ENCODE peak calls at places on chromosomes 1 and 21, in four cellular contexts. O is activated CD4-positive, alpha-beta T cell treated with anti-CD3 and anti-CD28 coated beads, Interleukin-2, amount 50 U/mL, for 48 hours; E is D341Med; N is mesothelial cell of epicardium. Z is an unnamed sample.

GRCh38 chr1:115811140-115811828 is 29.6 kb downstream of the NHLH2 start:
- DNase-seq in N (no peak), O (no peak), E (no peak), Z (peak)

GRCh38 chr1:235261243-235261642 is 66.7 kb downstream of the ARID4B start:
- DNase-seq in N (no peak), O (no peak), E (no peak), Z (no peak)

GRCh38 chr1:176801553-176802020 is 338.6 kb downstream of the PAPPA2 start:
- DNase-seq in O (no peak), E (peak), N (no peak), Z (peak)

GRCh38 chr1:5798151-5798730 is 194.0 kb downstream of the NPHP4 start:
- DNase-seq in N (no peak), O (no peak), E (no peak), Z (no peak)

GRCh38 chr1:32746130-32746529 is 43.6 kb upstream of the SYNC start:
- DNase-seq in O (no peak), E (no peak), N (no peak), Z (no peak)

GRCh38 chr1:204641936-204642335 is 43.6 kb downstream of the LRRN2 start:
- DNase-seq in N (no peak), E (no peak), O (no peak), Z (peak)

GRCh38 chr1:234538062-234538731 is 59.2 kb upstream of the TARBP1 start:
- DNase-seq in N (no peak), O (no peak), E (no peak), Z (no peak)

GRCh38 chr1:246987083-246987690 is 20.7 kb downstream of the ZNF695 start:
- DNase-seq in N (no peak), E (no peak), O (no peak), Z (no peak)

GRCh38 chr21:33684068-33684467 is 41.8 kb downstream of the ITSN1 start:
- DNase-seq in E (no peak), O (no peak), N (no peak), Z (no peak)

GRCh38 chr1:154769193-154769895 is 100.7 kb downstream of the KCNN3 start:
- DNase-seq in E (no peak), O (no peak), N (no peak), Z (no peak)

GRCh38 chr1:231808990-231809389 is 182.4 kb downstream of the DISC1 start:
- DNase-seq in N (no peak), E (no peak), O (no peak), Z (peak)

GRCh38 chr1:228048659-228049333 is 33.7 kb upstream of the ARF1 start:
- DNase-seq in N (no peak), O (no peak), E (no peak), Z (no peak)

GRCh38 chr1:220697326-220697725 is 7.2 kb downstream of the C1orf115 start:
- DNase-seq in N (no peak), E (no peak), O (no peak), Z (no peak)

GRCh38 chr1:234989479-234990327 is 138.9 kb downstream of the TOMM20 start:
- DNase-seq in E (peak), N (no peak), O (no peak), Z (no peak)

GRCh38 chr1:28078680-28079626 is 9.5 kb downstream of the EYA3 start:
- DNase-seq in E (no peak), O (no peak), N (no peak), Z (no peak)

GRCh38 chr21:26840206-26840605 is 5.0 kb downstream of the ADAMTS1 start:
- DNase-seq in E (no peak), O (no peak), N (no peak), Z (no peak)

GRCh38 chr1:32754282-32755097 is 51.9 kb upstream of the SYNC start:
- DNase-seq in N (peak), O (peak), E (peak), Z (peak)

GRCh38 chr1:178500091-178500770 is 3.5 kb upstream of the CLEC20A start:
- DNase-seq in E (peak), O (no peak), N (no peak), Z (no peak)

GRCh38 chr1:232225336-232226131 is 404.4 kb downstream of the SIPA1L2 start:
- DNase-seq in E (no peak), O (no peak), N (no peak), Z (no peak)

GRCh38 chr21:40512590-40512989 is 334.4 kb downstream of the DSCAM start:
- DNase-seq in E (peak), N (no peak), O (peak), Z (no peak)

GRCh38 chr1:46420533-46420915 is 26.4 kb downstream of the FAAH start:
- DNase-seq in E (no peak), N (no peak), O (no peak), Z (no peak)

GRCh38 chr21:46002841-46003574 is 21.4 kb downstream of the COL6A1 start:
- DNase-seq in E (no peak), N (peak), O (no peak), Z (no peak)

GRCh38 chr1:9849691-9850441 is 26.1 kb upstream of the CLSTN1 start:
- DNase-seq in N (no peak), O (no peak), E (no peak), Z (no peak)

Z was measured in NCI-H524.